ENCODE peak calls at places on chromosome 9, in nine cellular contexts. One of them, this sample, is unnamed.

GRCh38 chr9:109274768-109275596 is 45.9 kb downstream of the EPB41L4B start:
- DNase-seq in myocyte: peak
- DNase-seq in ovary: no peak
- DNase-seq in OCI-LY7: no peak
- DNase-seq in germinal center: no peak
- DNase-seq in G401: no peak
- DNase-seq in stimulated activated CD4-positive, alpha-beta T cell treated with anti-CD3 and anti-CD28 coated beads, TNF-alpha, amount 100 ng/mL, for 1 hour: no peak
- DNase-seq in activated naive CD8-positive, alpha-beta T cell treated with anti-CD3 and anti-CD28 coated beads, Interleukin-2, amount 50 U/mL, for 24 hours: no peak
- DNase-seq in activated effector memory CD4-positive, alpha-beta T cell treated with anti-CD3 and anti-CD28 coated beads, Interleukin-2, amount 50 U/mL, for 16 hours: no peak
- DNase-seq in this sample: no peak

GRCh38 chr9:115291841-115292240 is 173.9 kb upstream of the TNC start:
- DNase-seq in myocyte: no peak
- DNase-seq in ovary: no peak
- DNase-seq in OCI-LY7: no peak
- DNase-seq in germinal center: no peak
- DNase-seq in G401: no peak
- DNase-seq in stimulated activated CD4-positive, alpha-beta T cell treated with anti-CD3 and anti-CD28 coated beads, TNF-alpha, amount 100 ng/mL, for 1 hour: no peak
- DNase-seq in activated naive CD8-positive, alpha-beta T cell treated with anti-CD3 and anti-CD28 coated beads, Interleukin-2, amount 50 U/mL, for 24 hours: no peak
- DNase-seq in activated effector memory CD4-positive, alpha-beta T cell treated with anti-CD3 and anti-CD28 coated beads, Interleukin-2, amount 50 U/mL, for 16 hours: no peak
- DNase-seq in this sample: no peak

GRCh38 chr9:136093995-136094881 is 851 bp downstream of the NACC2 start:
- DNase-seq in myocyte: peak
- DNase-seq in ovary: peak
- DNase-seq in OCI-LY7: no peak
- DNase-seq in germinal center: peak
- DNase-seq in G401: peak
- DNase-seq in stimulated activated CD4-positive, alpha-beta T cell treated with anti-CD3 and anti-CD28 coated beads, TNF-alpha, amount 100 ng/mL, for 1 hour: peak
- DNase-seq in activated naive CD8-positive, alpha-beta T cell treated with anti-CD3 and anti-CD28 coated beads, Interleukin-2, amount 50 U/mL, for 24 hours: peak
- DNase-seq in activated effector memory CD4-positive, alpha-beta T cell treated with anti-CD3 and anti-CD28 coated beads, Interleukin-2, amount 50 U/mL, for 16 hours: peak
- DNase-seq in this sample: no peak

GRCh38 chr9:107251756-107252322 is 31.2 kb upstream of the RAD23B start:
- DNase-seq in myocyte: peak
- DNase-seq in ovary: peak
- DNase-seq in OCI-LY7: no peak
- DNase-seq in germinal center: no peak
- DNase-seq in G401: no peak
- DNase-seq in stimulated activated CD4-positive, alpha-beta T cell treated with anti-CD3 and anti-CD28 coated beads, TNF-alpha, amount 100 ng/mL, for 1 hour: no peak
- DNase-seq in activated naive CD8-positive, alpha-beta T cell treated with anti-CD3 and anti-CD28 coated beads, Interleukin-2, amount 50 U/mL, for 24 hours: no peak
- DNase-seq in activated effector memory CD4-positive, alpha-beta T cell treated with anti-CD3 and anti-CD28 coated beads, Interleukin-2, amount 50 U/mL, for 16 hours: no peak
- DNase-seq in this sample: no peak

GRCh38 chr9:115395511-115396021 is 277.6 kb upstream of the TNC start:
- DNase-seq in myocyte: peak
- DNase-seq in ovary: no peak
- DNase-seq in OCI-LY7: no peak
- DNase-seq in germinal center: no peak
- DNase-seq in G401: no peak
- DNase-seq in stimulated activated CD4-positive, alpha-beta T cell treated with anti-CD3 and anti-CD28 coated beads, TNF-alpha, amount 100 ng/mL, for 1 hour: no peak
- DNase-seq in activated naive CD8-positive, alpha-beta T cell treated with anti-CD3 and anti-CD28 coated beads, Interleukin-2, amount 50 U/mL, for 24 hours: no peak
- DNase-seq in activated effector memory CD4-positive, alpha-beta T cell treated with anti-CD3 and anti-CD28 coated beads, Interleukin-2, amount 50 U/mL, for 16 hours: no peak
- DNase-seq in this sample: no peak

GRCh38 chr9:137046094-137046787 is at the start of gene NPDC1:
- DNase-seq in myocyte: peak
- DNase-seq in ovary: peak
- DNase-seq in OCI-LY7: peak
- DNase-seq in germinal center: peak
- DNase-seq in G401: peak
- DNase-seq in stimulated activated CD4-positive, alpha-beta T cell treated with anti-CD3 and anti-CD28 coated beads, TNF-alpha, amount 100 ng/mL, for 1 hour: peak
- DNase-seq in activated naive CD8-positive, alpha-beta T cell treated with anti-CD3 and anti-CD28 coated beads, Interleukin-2, amount 50 U/mL, for 24 hours: peak
- DNase-seq in activated effector memory CD4-positive, alpha-beta T cell treated with anti-CD3 and anti-CD28 coated beads, Interleukin-2, amount 50 U/mL, for 16 hours: peak
- DNase-seq in this sample: peak

GRCh38 chr9:97517331-97518089 is 16.0 kb downstream of the TMOD1 start:
- DNase-seq in myocyte: no peak
- DNase-seq in ovary: no peak
- DNase-seq in OCI-LY7: no peak
- DNase-seq in germinal center: no peak
- DNase-seq in G401: no peak
- DNase-seq in stimulated activated CD4-positive, alpha-beta T cell treated with anti-CD3 and anti-CD28 coated beads, TNF-alpha, amount 100 ng/mL, for 1 hour: no peak
- DNase-seq in activated naive CD8-positive, alpha-beta T cell treated with anti-CD3 and anti-CD28 coated beads, Interleukin-2, amount 50 U/mL, for 24 hours: no peak
- DNase-seq in activated effector memory CD4-positive, alpha-beta T cell treated with anti-CD3 and anti-CD28 coated beads, Interleukin-2, amount 50 U/mL, for 16 hours: no peak
- DNase-seq in this sample: no peak

GRCh38 chr9:118954822-118955221 is 414.4 kb downstream of the BRINP1 start:
- DNase-seq in myocyte: no peak
- DNase-seq in ovary: no peak
- DNase-seq in OCI-LY7: no peak
- DNase-seq in germinal center: no peak
- DNase-seq in G401: peak
- DNase-seq in stimulated activated CD4-positive, alpha-beta T cell treated with anti-CD3 and anti-CD28 coated beads, TNF-alpha, amount 100 ng/mL, for 1 hour: no peak
- DNase-seq in activated naive CD8-positive, alpha-beta T cell treated with anti-CD3 and anti-CD28 coated beads, Interleukin-2, amount 50 U/mL, for 24 hours: no peak
- DNase-seq in activated effector memory CD4-positive, alpha-beta T cell treated with anti-CD3 and anti-CD28 coated beads, Interleukin-2, amount 50 U/mL, for 16 hours: no peak
- DNase-seq in this sample: no peak

GRCh38 chr9:136657975-136658848 is 4.5 kb upstream of the EGFL7 start:
- DNase-seq in myocyte: no peak
- DNase-seq in ovary: no peak
- DNase-seq in OCI-LY7: no peak
- DNase-seq in germinal center: no peak
- DNase-seq in G401: no peak
- DNase-seq in stimulated activated CD4-positive, alpha-beta T cell treated with anti-CD3 and anti-CD28 coated beads, TNF-alpha, amount 100 ng/mL, for 1 hour: no peak
- DNase-seq in activated naive CD8-positive, alpha-beta T cell treated with anti-CD3 and anti-CD28 coated beads, Interleukin-2, amount 50 U/mL, for 24 hours: no peak
- DNase-seq in activated effector memory CD4-positive, alpha-beta T cell treated with anti-CD3 and anti-CD28 coated beads, Interleukin-2, amount 50 U/mL, for 16 hours: no peak
- DNase-seq in this sample: no peak

GRCh38 chr9:136829981-136830885 is 12.0 kb upstream of the AJM1 start:
- DNase-seq in myocyte: no peak
- DNase-seq in ovary: peak
- DNase-seq in OCI-LY7: no peak
- DNase-seq in germinal center: no peak
- DNase-seq in G401: peak
- DNase-seq in stimulated activated CD4-positive, alpha-beta T cell treated with anti-CD3 and anti-CD28 coated beads, TNF-alpha, amount 100 ng/mL, for 1 hour: no peak
- DNase-seq in activated naive CD8-positive, alpha-beta T cell treated with anti-CD3 and anti-CD28 coated beads, Interleukin-2, amount 50 U/mL, for 24 hours: no peak
- DNase-seq in activated effector memory CD4-positive, alpha-beta T cell treated with anti-CD3 and anti-CD28 coated beads, Interleukin-2, amount 50 U/mL, for 16 hours: no peak
- DNase-seq in this sample: no peak